ENCODE peak calls at places on chromosomes 7 and 10, in six cellular contexts. B, A, R, G, E and Y are unnamed samples.

GRCh38 chr10:71978476-71978875 is 14.3 kb downstream of the CHST3 start:
- DNase-seq in B (no peak), A (no peak), R (no peak), G (no peak), E (no peak), Y (no peak)

GRCh38 chr7:20439786-20440185 is 109.1 kb downstream of the ITGB8 start:
- DNase-seq in B (no peak), A (no peak), R (no peak), G (no peak), E (no peak), Y (no peak)

GRCh38 chr7:102012941-102013461 is 195.6 kb downstream of the CUX1 start:
- DNase-seq in B (no peak), A (no peak), R (no peak), G (no peak), E (peak), Y (no peak)

GRCh38 chr7:1813394-1814088 is 143.5 kb downstream of the ELFN1 start:
- DNase-seq in B (no peak), A (no peak), R (no peak), G (no peak), E (no peak), Y (no peak)

GRCh38 chr10:69965086-69965485 is 87.6 kb upstream of the MACROH2A2 start:
- DNase-seq in B (no peak), A (no peak), R (no peak), G (no peak), E (no peak), Y (no peak)

GRCh38 chr7:32587431-32587948 is 92.2 kb downstream of the AVL9 start:
- DNase-seq in B (peak), A (peak), R (no peak), G (no peak), E (peak), Y (no peak)

GRCh38 chr7:74343281-74344127 is 54.3 kb downstream of the CLIP2 start:
- DNase-seq in B (peak), A (peak), R (no peak), G (no peak), E (peak), Y (peak)

GRCh38 chr7:151518781-151519044 is 982 bp downstream of the RHEB start:
- DNase-seq in B (no peak), A (no peak), R (no peak), G (no peak), E (peak), Y (no peak)

GRCh38 chr10:113735913-113736312 is 15.6 kb upstream of the PLEKHS1 start:
- DNase-seq in B (no peak), A (peak), R (no peak), G (no peak), E (no peak), Y (no peak)

GRCh38 chr10:122294511-122295422 is 23.7 kb downstream of the BTBD16 start:
- DNase-seq in B (no peak), A (no peak), R (no peak), G (no peak), E (no peak), Y (no peak)

GRCh38 chr10:30583778-30584415 is 45.7 kb downstream of the LYZL2 start:
- DNase-seq in B (peak), A (peak), R (no peak), G (no peak), E (peak), Y (no peak)

GRCh38 chr10:95268438-95268837 is 22.4 kb downstream of the PDLIM1 start:
- DNase-seq in B (no peak), A (no peak), R (no peak), G (no peak), E (peak), Y (no peak)

GRCh38 chr7:90726623-90727022 is 130.5 kb downstream of the CDK14 start:
- DNase-seq in B (no peak), A (peak), R (no peak), G (no peak), E (peak), Y (no peak)

GRCh38 chr7:2905500-2905899 is 61.4 kb upstream of the GNA12 start:
- DNase-seq in B (no peak), A (no peak), R (no peak), G (no peak), E (no peak), Y (no peak)

GRCh38 chr7:106598663-106599342 is 62.2 kb downstream of the CCDC71L start:
- DNase-seq in B (peak), A (peak), R (peak), G (peak), E (peak), Y (no peak)

GRCh38 chr10:109770000-109770399 is 153.3 kb downstream of the XPNPEP1 start:
- DNase-seq in B (no peak), A (no peak), R (no peak), G (no peak), E (no peak), Y (no peak)

GRCh38 chr10:127720903-127721302 is 16.1 kb upstream of the FOXI2 start:
- DNase-seq in B (no peak), A (no peak), R (no peak), G (no peak), E (no peak), Y (no peak)

GRCh38 chr7:7226407-7226806 is 44.1 kb downstream of the C1GALT1 start:
- DNase-seq in B (no peak), A (no peak), R (no peak), G (no peak), E (peak), Y (no peak)

GRCh38 chr10:2278391-2278790 is 541.1 kb upstream of the ADARB2 start:
- DNase-seq in B (no peak), A (no peak), R (no peak), G (no peak), E (no peak), Y (no peak)

GRCh38 chr7:49774459-49775064 is 1.1 kb downstream of the VWC2 start:
- DNase-seq in B (no peak), A (no peak), R (no peak), G (no peak), E (no peak), Y (no peak)

GRCh38 chr7:108592633-108593277 is 23.1 kb downstream of the DNAJB9 start:
- DNase-seq in B (no peak), A (peak), R (no peak), G (no peak), E (peak), Y (no peak)